ENCODE peak calls at places on chromosomes 12 and 14, in ten cellular contexts. G, I, Z, U, F, D, V, H, C and L are unnamed samples.
A peak's percentile ranks its signal among the peaks of the same experiment; 100 is the strongest.

GRCh38 chr12:111267171-111267570 is 101.7 kb downstream of the PHETA1 start:
- DNase-seq in U (no peak), D (no peak), V (no peak), F (no peak), Z (no peak), C (no peak), H (no peak), G (no peak), I (no peak), L (no peak)

GRCh38 chr12:80282761-80283160 is 161.3 kb upstream of the PTPRQ start:
- DNase-seq in H (no peak), I (peak; percentile 71), C (no peak), V (no peak), G (peak; percentile 29), Z (no peak), U (no peak), D (no peak), F (no peak), L (no peak)

GRCh38 chr14:88521818-88522217 is 33.0 kb downstream of the PTPN21 start:
- DNase-seq in Z (no peak), I (peak; percentile 37), F (no peak), V (no peak), C (no peak), G (no peak), D (no peak), U (no peak), H (no peak), L (no peak)

GRCh38 chr12:990308-990648 is 745 bp upstream of the ERC1 start:
- DNase-seq in U (no peak), I (peak; percentile 72), G (no peak), C (peak; percentile 38), V (peak; percentile 78), D (peak; percentile 78), F (peak; percentile 55), H (peak; percentile 70), Z (peak; percentile 77), L (no peak)

GRCh38 chr14:100648474-100649172 is 61.4 kb upstream of the BEGAIN start:
- DNase-seq in H (no peak), F (no peak), Z (peak; percentile 73), U (no peak), I (no peak), D (no peak), C (no peak), V (no peak), G (no peak), L (no peak)

GRCh38 chr14:69558774-69559173 is 15.9 kb downstream of the CCDC177 start:
- DNase-seq in U (no peak), G (no peak), H (no peak), F (no peak), Z (no peak), C (no peak), V (no peak), I (no peak), D (no peak), L (no peak)

GRCh38 chr12:26369588-26369987 is 174.2 kb downstream of the SSPN start:
- DNase-seq in U (no peak), C (no peak), G (peak; percentile 76), I (peak; percentile 77), Z (no peak), H (no peak), F (no peak), D (no peak), V (no peak), L (no peak)

GRCh38 chr14:99055816-99056215 is 216.2 kb downstream of the BCL11B start:
- DNase-seq in V (peak; percentile 29), H (no peak), Z (peak; percentile 34), G (no peak), I (no peak), U (no peak), D (no peak), C (no peak), F (no peak), L (peak; percentile 52)

GRCh38 chr12:24905431-24905830 is 43.5 kb downstream of the BCAT1 start:
- DNase-seq in F (no peak), D (no peak), Z (no peak), G (no peak), I (no peak), C (no peak), V (no peak), U (no peak), H (no peak), L (no peak)

GRCh38 chr12:28817524-28817923 is 331.6 kb upstream of the FAR2 start:
- DNase-seq in C (no peak), I (no peak), F (no peak), Z (no peak), V (no peak), G (no peak), D (no peak), H (no peak), U (no peak), L (no peak)
- TF ChIP-seq CTCF in C (no peak), I (no peak), F (no peak), Z (no peak), V (no peak), G (no peak), D (no peak), H (no peak), U (no peak), L (no peak)

GRCh38 chr12:119061208-119061796 is 80.0 kb downstream of the SRRM4 start:
- DNase-seq in F (peak; percentile 67), C (no peak), I (peak; percentile 38), H (peak; percentile 14), V (no peak), Z (peak; percentile 41), U (peak; percentile 77), G (peak; percentile 3), D (peak; percentile 77), L (no peak)

GRCh38 chr12:119052001-119052400 is 70.7 kb downstream of the SRRM4 start:
- DNase-seq in I (no peak), H (no peak), Z (no peak), U (no peak), D (no peak), F (no peak), C (no peak), V (no peak), G (no peak), L (no peak)

GRCh38 chr12:119051474-119051873 is 70.1 kb downstream of the SRRM4 start:
- DNase-seq in C (no peak), D (no peak), U (no peak), G (no peak), H (no peak), F (no peak), I (no peak), V (no peak), Z (no peak), L (no peak)

GRCh38 chr12:119050663-119051062 is 69.3 kb downstream of the SRRM4 start:
- DNase-seq in G (no peak), Z (no peak), H (no peak), U (no peak), I (no peak), V (no peak), D (no peak), F (no peak), C (no peak), L (no peak)

GRCh38 chr12:119055977-119056376 is 74.6 kb downstream of the SRRM4 start:
- DNase-seq in U (no peak), D (no peak), G (no peak), C (no peak), V (no peak), F (no peak), I (no peak), Z (no peak), H (no peak), L (no peak)
- TF ChIP-seq CTCF in U (no peak), D (no peak), G (no peak), C (no peak), V (no peak), F (no peak), I (no peak), Z (no peak), H (no peak), L (no peak)

DNA sequence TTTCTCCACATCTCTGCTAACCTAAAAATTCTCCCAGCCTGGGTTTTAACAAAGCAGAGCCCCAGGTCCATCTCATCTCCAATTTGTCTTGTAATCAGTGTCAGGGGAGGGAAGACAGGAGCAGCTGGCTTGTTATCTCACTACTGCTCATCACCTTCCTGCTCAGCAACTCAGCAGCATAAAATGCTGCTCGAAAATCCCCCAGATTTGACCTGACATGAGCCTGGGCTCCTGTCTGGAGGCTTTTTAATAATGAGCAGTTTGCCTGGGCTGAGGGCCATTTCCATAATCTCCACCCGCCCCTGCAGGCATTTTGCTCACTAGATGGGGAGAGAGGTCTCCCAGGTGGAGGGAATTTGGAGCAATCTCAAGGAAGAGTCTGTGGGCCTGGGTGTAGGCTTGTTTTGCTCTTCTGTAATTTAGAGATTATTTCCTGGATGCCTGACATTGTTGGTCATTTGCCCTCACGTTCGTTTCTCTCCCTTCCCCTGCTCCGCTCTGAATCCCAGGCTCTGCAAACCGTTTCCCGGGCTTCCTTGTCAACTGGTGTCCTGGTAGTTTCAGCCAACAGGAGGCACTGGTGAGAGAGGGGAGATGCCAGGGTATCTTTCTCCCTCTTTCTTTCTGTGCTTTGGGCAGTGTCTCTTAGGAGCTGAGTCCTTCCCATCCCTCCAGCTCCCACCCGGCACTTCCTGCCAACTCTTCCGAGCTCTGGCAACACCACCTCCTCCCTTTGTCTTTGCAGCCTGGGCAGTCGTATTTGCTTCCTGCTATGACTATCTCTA is 299.2 kb downstream of the GLT1D1 start:
- DNase-seq in V (no peak), C (no peak), Z (no peak), I (no peak), G (no peak), D (no peak), H (no peak), U (no peak), F (no peak), L (no peak)
- TF ChIP-seq CTCF in V (no peak), C (no peak), Z (no peak), I (no peak), G (no peak), D (no peak), H (no peak), U (no peak), F (no peak), L (no peak)

GRCh38 chr12:16118586-16118985 is 158.9 kb downstream of the SLC15A5 start:
- DNase-seq in G (no peak), D (no peak), U (no peak), F (no peak), H (no peak), V (no peak), Z (no peak), C (no peak), I (no peak), L (no peak)

GRCh38 chr12:16121953-16122352 is 155.5 kb downstream of the SLC15A5 start:
- DNase-seq in U (no peak), Z (no peak), H (no peak), V (no peak), C (no peak), D (no peak), I (no peak), G (no peak), F (no peak), L (no peak)

GRCh38 chr12:16119618-16120017 is 157.9 kb downstream of the SLC15A5 start:
- DNase-seq in F (no peak), Z (no peak), H (no peak), V (no peak), U (no peak), I (no peak), G (no peak), C (no peak), D (no peak), L (no peak)

DNA sequence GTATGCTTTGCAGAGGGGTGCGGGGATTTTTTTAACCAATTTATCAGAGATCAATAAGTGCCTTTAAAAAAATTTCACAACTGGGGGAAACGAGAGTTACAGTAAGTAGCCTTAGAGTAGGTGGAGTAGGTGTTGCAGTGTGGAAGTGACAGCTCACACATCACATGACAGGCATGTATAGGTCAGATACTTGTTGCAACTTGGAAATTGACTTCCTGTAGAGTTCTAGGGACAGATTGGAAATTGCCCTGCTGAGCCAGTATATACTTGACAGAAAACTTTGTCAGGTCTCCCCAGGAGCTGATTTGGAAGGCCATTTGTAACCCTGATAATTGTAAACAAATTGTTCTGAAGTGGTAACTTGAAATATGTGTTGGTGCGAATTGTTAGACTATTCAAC is 157.5 kb downstream of the SLC15A5 start:
- DNase-seq in V (no peak), F (no peak), G (peak; percentile 3), U (no peak), C (no peak), I (no peak), D (no peak), Z (no peak), H (no peak), L (no peak)
- TF ChIP-seq CTCF in V (no peak), F (no peak), G (no peak), U (no peak), C (no peak), I (no peak), D (no peak), Z (no peak), H (no peak), L (no peak)